ENCODE peak calls at places on chromosomes 11 and 22, in six cellular contexts. K, I, C, E, N and P are unnamed samples.

GRCh38 chr22:37043828-37044538 is 7.6 kb upstream of the KCTD17 start:
- DNase-seq in K (peak), I (no peak), C (peak), E (peak), N (peak), P (peak)

GRCh38 chr22:46614070-46614931 is 5.9 kb upstream of the GRAMD4 start:
- DNase-seq in K (peak), I (no peak), C (no peak), E (no peak), N (no peak), P (no peak)

GRCh38 chr11:26442131-26442530 is 110.2 kb downstream of the ANO3 start:
- DNase-seq in K (no peak), I (no peak), C (no peak), E (no peak), N (peak), P (no peak)

GRCh38 chr11:65487467-65488272 is 11.2 kb upstream of the MALAT1 start:
- DNase-seq in K (peak), I (peak), C (peak), E (peak), N (peak), P (peak)

GRCh38 chr11:35529971-35530495 is 4.6 kb upstream of the PAMR1 start:
- DNase-seq in K (no peak), I (no peak), C (no peak), E (no peak), N (peak), P (no peak)

GRCh38 chr11:120432056-120433018 is 79.2 kb upstream of the GRIK4 start:
- DNase-seq in K (peak), I (no peak), C (peak), E (peak), N (peak), P (no peak)

GRCh38 chr11:88398372-88399140 is 61.0 kb upstream of the CTSC start:
- DNase-seq in K (no peak), I (no peak), C (no peak), E (no peak), N (peak), P (no peak)

GRCh38 chr11:126765196-126765595 is 235.4 kb downstream of the KIRREL3 start:
- DNase-seq in K (no peak), I (no peak), C (no peak), E (no peak), N (no peak), P (no peak)

GRCh38 chr11:20688761-20689160 is 19.4 kb downstream of the NELL1 start:
- DNase-seq in K (no peak), I (no peak), C (peak), E (no peak), N (no peak), P (no peak)

DNA sequence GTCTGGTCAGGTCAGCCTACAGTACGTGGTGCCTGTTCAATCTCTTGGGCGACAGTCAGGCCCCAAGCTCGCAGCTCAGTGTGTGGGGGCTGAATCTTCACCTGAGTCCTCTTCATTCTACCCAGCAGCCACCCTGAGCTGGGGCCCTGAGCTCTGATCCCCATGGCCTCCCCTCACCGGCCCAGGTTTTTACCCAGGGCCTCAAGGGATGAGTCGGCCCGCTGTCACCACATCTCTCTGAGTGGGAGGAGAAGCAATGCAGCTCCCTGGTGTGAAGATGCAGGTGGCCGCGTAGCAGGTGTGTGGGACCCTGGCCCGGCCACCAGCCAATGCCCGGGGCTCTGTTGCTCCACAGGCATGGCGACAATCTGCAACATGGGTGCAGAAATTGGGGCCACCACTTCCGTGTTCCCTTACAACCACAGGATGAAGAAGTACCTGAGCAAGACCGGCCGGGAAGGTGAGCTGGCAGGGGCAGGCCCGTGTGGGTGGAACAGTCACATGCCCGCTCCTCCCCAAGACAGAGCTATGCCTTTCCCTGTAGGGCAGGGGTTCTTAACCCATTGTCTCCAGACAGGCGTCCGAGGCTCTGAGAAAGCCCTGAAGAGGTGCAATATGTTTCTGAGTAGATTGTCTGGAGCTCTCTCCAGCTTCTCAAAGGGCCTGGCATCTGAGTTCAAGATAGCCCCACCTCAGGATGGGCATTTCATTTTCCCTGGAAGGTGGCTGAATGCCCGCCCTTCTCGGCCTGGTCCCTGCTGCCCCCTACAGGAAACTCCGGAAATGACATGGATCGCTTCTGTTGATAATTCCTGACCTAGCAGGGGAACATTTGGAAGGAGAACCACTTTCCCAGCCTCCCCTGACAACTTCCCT is 26.9 kb downstream of the POLR3H start:
- DNase-seq in K (peak), I (peak), C (peak), E (peak), N (peak), P (no peak)
- H3K27ac ChIP-seq in K (no peak), I (peak), C (no peak), E (peak), N (peak), P (no peak)

GRCh38 chr11:118175031-118175531 is 1.4 kb downstream of the SCN2B start:
- DNase-seq in K (no peak), I (no peak), C (no peak), E (no peak), N (peak), P (no peak)

GRCh38 chr11:118180300-118180703 is 3.9 kb upstream of the SCN2B start:
- DNase-seq in K (no peak), I (peak), C (peak), E (peak), N (no peak), P (no peak)

GRCh38 chr11:118175600-118176399 is 639 bp downstream of the SCN2B start:
- DNase-seq in K (no peak), I (peak), C (no peak), E (no peak), N (no peak), P (no peak)

GRCh38 chr11:118174006-118174567 is 2.4 kb downstream of the SCN2B start:
- DNase-seq in K (no peak), I (no peak), C (no peak), E (no peak), N (no peak), P (no peak)

GRCh38 chr11:118176400-118177134 is at the start of gene SCN2B:
- DNase-seq in K (no peak), I (no peak), C (no peak), E (no peak), N (no peak), P (no peak)
- H3K27ac ChIP-seq in K (no peak), I (peak), C (no peak), E (peak), N (no peak), P (peak)

GRCh38 chr11:111300569-111300968 is 2.2 kb downstream of the POU2AF3 start:
- DNase-seq in K (no peak), I (no peak), C (no peak), E (no peak), N (no peak), P (no peak)
- H3K27ac ChIP-seq in K (no peak), I (no peak), C (no peak), E (no peak), N (no peak), P (peak)

GRCh38 chr11:133536198-133536597 is 3.9 kb upstream of the OPCML start:
- DNase-seq in K (no peak), I (no peak), C (no peak), E (no peak), N (no peak), P (no peak)

GRCh38 chr11:133545199-133545709 is 13.0 kb upstream of the OPCML start:
- DNase-seq in K (no peak), I (no peak), C (no peak), E (no peak), N (no peak), P (no peak)

DNA sequence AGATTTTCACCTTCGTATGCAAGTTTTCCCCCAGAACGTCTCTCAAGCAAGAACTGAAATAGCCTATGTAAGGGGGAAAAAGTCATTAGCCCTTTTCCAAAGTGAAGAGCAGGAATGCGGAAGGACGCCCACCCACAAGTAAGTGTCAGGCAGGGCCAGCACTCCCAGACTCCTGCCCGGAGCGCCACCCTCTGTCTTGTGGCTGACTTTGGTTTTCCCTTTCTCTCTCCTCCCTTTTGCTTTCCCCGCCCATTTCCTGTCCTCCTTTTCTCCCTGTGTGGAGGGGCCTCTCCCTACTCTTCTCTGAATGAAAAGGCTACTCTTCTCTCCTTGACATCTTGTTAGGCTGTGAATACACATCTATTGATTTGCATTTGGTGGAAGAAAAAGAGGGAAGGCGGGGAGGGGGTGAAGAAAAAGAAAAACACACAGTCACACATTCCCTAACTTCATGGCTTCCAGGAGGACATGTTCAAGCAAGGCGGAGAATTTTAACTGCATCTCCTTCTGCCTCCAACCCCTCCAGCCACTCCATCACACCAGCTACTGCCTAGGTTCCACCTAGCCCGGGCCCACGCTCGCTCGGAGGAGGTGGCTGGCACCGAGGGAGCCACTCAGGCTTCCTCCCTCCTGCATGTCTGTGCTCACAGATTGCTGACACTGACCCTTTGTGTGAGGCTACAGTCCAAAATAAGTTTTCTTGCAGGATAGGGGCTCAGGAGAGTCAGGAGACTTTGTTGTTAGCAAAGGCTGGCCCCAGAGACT is 9.2 kb upstream of the OPCML start:
- DNase-seq in K (no peak), I (no peak), C (peak), E (no peak), N (no peak), P (no peak)
- H3K27ac ChIP-seq in K (no peak), I (no peak), C (no peak), E (no peak), N (no peak), P (no peak)

DNA sequence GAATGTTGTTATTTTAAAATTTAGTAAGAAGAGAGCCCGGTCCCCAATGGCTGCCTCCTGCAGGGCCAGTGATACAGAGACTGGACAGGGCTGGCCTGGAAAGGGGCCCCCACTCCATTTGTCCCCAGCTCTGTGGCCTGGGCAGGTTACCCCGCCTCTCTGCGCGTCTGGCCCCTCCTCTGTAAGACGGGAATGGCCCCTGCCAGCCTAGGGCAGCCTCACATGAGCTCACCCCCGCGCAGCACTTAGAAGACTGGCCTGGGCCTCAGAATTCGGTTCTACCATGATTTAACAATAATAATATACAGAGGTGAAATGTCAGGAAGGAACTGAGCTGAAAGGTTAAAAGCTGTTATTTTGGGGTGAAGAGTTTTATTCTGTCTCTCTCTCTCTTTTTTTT is 1.3 kb downstream of the APOBEC3G start:
- DNase-seq in K (no peak), I (no peak), C (no peak), E (no peak), N (no peak), P (no peak)
- H3K27ac ChIP-seq in K (no peak), I (no peak), C (no peak), E (no peak), N (no peak), P (peak)

DNA sequence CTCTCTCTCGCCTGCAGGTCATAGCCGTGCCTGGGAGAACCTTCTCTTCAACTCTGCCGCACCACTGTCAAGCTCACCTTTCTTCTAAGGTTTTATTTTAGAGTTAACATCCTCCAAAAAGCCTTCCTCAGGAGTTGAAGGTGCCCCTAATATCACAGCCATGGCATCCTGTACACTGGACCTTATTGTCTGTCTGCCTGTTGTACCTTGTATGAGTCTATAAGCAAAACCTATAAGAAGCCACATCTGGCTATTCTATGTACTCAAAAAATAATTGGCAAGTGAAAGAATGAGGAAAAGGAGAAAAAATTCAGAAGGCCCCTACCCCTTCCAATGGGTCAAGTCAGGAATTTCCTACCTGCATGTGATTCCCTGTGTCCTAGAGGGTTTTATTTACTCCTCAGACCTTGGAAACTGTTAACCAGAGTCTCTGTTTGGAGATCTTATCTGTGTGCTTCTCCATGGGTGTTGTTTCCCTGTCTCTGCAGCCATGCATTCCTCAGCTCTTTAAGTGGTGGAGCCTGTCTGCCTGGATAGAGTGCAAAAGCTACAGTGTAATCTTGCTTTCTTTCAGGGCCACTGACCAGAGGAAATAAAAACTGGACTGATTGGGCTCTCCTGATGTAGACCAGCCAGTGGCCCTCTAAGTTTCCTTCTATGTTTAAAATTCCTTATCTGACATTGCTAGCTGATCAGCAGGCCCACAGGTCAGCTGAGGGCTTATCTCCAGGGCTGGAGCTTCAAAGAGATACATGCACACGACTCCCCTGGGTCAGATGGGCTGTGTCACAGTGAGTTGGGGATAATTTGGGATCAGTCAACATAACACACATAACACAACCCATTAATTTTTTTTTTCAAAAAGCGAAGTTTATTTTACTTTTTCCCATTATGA is 37.6 kb upstream of the TMEM135 start:
- DNase-seq in K (no peak), I (no peak), C (peak), E (peak), N (peak), P (no peak)
- H3K27ac ChIP-seq in K (no peak), I (no peak), C (no peak), E (no peak), N (peak), P (peak)

GRCh38 chr11:46304605-46305004 is 27.1 kb downstream of the CREB3L1 start:
- DNase-seq in K (no peak), I (no peak), C (no peak), E (no peak), N (no peak), P (no peak)
- H3K27ac ChIP-seq in K (no peak), I (no peak), C (no peak), E (no peak), N (no peak), P (no peak)

GRCh38 chr11:1631066-1631568 is 1.5 kb downstream of the KRTAP5-5 start:
- DNase-seq in K (no peak), I (no peak), C (no peak), E (no peak), N (no peak), P (no peak)
- H3K27ac ChIP-seq in K (no peak), I (no peak), C (no peak), E (no peak), N (no peak), P (no peak)